ENCODE peak calls at places on chromosomes 11 and 22, in six cellular contexts. N, J, D, B, F and U are unnamed samples. For H3K4me1, the result is how much of the 10 kb centered on the place peaks cover.

GRCh38 chr11:45994421-45995341 is 72.2 kb downstream of the LARGE2 start:
- DNase-seq in N (no peak), J (peak), D (no peak), B (no peak), F (no peak), U (peak)

GRCh38 chr11:1751999-1752906 is 1.9 kb upstream of the IFITM10 start:
- DNase-seq in N (no peak), J (no peak), D (no peak), B (no peak), F (no peak), U (no peak)

GRCh38 chr22:36010913-36011312 is 17.7 kb downstream of the RBFOX2 start:
- DNase-seq in N (no peak), J (peak), D (no peak), B (no peak), F (no peak), U (no peak)

GRCh38 chr11:110874651-110875050 is 162.4 kb upstream of the ARHGAP20 start:
- DNase-seq in N (no peak), J (no peak), D (no peak), B (no peak), F (no peak), U (no peak)

GRCh38 chr11:110897035-110897434 is 184.8 kb upstream of the ARHGAP20 start:
- DNase-seq in N (no peak), J (peak), D (no peak), B (no peak), F (no peak), U (no peak)

GRCh38 chr11:102911758-102912481 is 37.1 kb upstream of the MMP12 start:
- DNase-seq in N (no peak), J (no peak), D (no peak), B (no peak), F (no peak), U (peak)

GRCh38 chr11:71459767-71460320 is 6.8 kb downstream of the NADSYN1 start:
- DNase-seq in N (no peak), J (no peak), D (no peak), B (no peak), F (no peak), U (no peak)

GRCh38 chr11:105007463-105007862 is 15.5 kb downstream of the CASP5 start:
- DNase-seq in N (no peak), J (no peak), D (no peak), B (no peak), F (no peak), U (no peak)

GRCh38 chr11:6599884-6600390 is 3.5 kb downstream of the RRP8 start:
- DNase-seq in N (no peak), J (no peak), D (no peak), B (no peak), F (no peak), U (peak)

GRCh38 chr22:47995718-47996117 is 1233.3 kb downstream of the TBC1D22A start:
- DNase-seq in N (no peak), J (no peak), D (no peak), B (no peak), F (no peak), U (no peak)

GRCh38 chr11:66706989-66707388 is 22.0 kb downstream of the SPTBN2 start:
- DNase-seq in N (no peak), J (no peak), D (no peak), B (no peak), F (no peak), U (no peak)

GRCh38 chr11:69707156-69707555 is 3.3 kb upstream of the FGF19 start:
- DNase-seq in N (peak), J (no peak), D (no peak), B (peak), F (no peak), U (peak)
- H3K4me3 ChIP-seq in N (no peak), J (no peak), D (no peak), B (no peak), F (no peak), U (no peak)

DNA sequence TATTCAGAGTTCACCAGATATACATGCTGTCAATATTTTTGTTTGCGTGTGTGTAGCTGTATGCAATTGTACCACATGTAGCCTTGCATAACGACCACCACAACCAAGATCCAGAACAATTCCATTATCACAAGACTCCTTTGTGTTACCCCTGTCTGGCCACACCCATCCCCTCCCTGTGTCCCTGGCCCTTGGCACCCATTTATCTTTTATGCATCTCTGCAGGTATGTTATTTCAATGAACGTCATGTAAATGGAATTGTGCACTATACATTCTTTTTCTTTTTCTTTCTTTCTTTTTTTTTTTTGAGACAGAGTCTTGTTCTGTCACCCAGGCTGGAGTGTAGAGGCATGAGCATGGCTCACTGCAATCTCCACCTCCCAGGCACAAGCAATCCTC is 9.7 kb upstream of the PAFAH1B2 start:
- DNase-seq in N (no peak), J (no peak), D (no peak), B (no peak), F (no peak), U (no peak)
- H3K4me1 ChIP-seq in N (under half), J (under half), D (under half), B (under half), F (under half), U (under half)

GRCh38 chr11:129374993-129375721 is 491 bp upstream of the BARX2 start:
- DNase-seq in N (peak), J (no peak), D (no peak), B (peak), F (no peak), U (peak)

GRCh38 chr11:129372609-129373488 is 2.8 kb upstream of the BARX2 start:
- DNase-seq in N (no peak), J (no peak), D (no peak), B (no peak), F (no peak), U (peak)

GRCh38 chr11:129373489-129373953 is 2.1 kb upstream of the BARX2 start:
- DNase-seq in N (no peak), J (no peak), D (no peak), B (no peak), F (no peak), U (no peak)

GRCh38 chr11:129375731-129376657 is at the start of gene BARX2:
- DNase-seq in N (peak), J (peak), D (no peak), B (peak), F (no peak), U (peak)

GRCh38 chr11:129374081-129374992 is 1.3 kb upstream of the BARX2 start:
- DNase-seq in N (peak), J (no peak), D (no peak), B (no peak), F (no peak), U (peak)
- TF ChIP-seq CTCF in N (no peak), J (no peak), D (no peak), B (no peak), F (no peak), U (peak)

GRCh38 chr11:122668562-122669090 is 13.1 kb downstream of the UBASH3B start:
- DNase-seq in N (no peak), J (peak), D (no peak), B (no peak), F (no peak), U (no peak)

GRCh38 chr11:122665882-122666281 is 10.4 kb downstream of the UBASH3B start:
- DNase-seq in N (no peak), J (peak), D (no peak), B (no peak), F (no peak), U (no peak)

GRCh38 chr11:122663764-122664163 is 8.2 kb downstream of the UBASH3B start:
- DNase-seq in N (no peak), J (no peak), D (no peak), B (no peak), F (no peak), U (no peak)

GRCh38 chr11:122664188-122664587 is 8.7 kb downstream of the UBASH3B start:
- DNase-seq in N (no peak), J (peak), D (no peak), B (no peak), F (no peak), U (no peak)

GRCh38 chr11:122666743-122667142 is 11.2 kb downstream of the UBASH3B start:
- DNase-seq in N (no peak), J (no peak), D (no peak), B (no peak), F (no peak), U (no peak)
- H3K4me3 ChIP-seq in N (no peak), J (no peak), D (no peak), B (no peak), F (no peak), U (no peak)

GRCh38 chr11:114256176-114256897 is 39.9 kb upstream of the NNMT start:
- DNase-seq in N (no peak), J (no peak), D (no peak), B (no peak), F (no peak), U (no peak)

GRCh38 chr11:114251797-114252327 is 44.3 kb upstream of the NNMT start:
- DNase-seq in N (no peak), J (no peak), D (no peak), B (no peak), F (no peak), U (peak)

GRCh38 chr11:114255289-114255688 is 40.9 kb upstream of the NNMT start:
- DNase-seq in N (no peak), J (no peak), D (no peak), B (no peak), F (no peak), U (no peak)

GRCh38 chr11:114254571-114255146 is 41.5 kb upstream of the NNMT start:
- DNase-seq in N (no peak), J (no peak), D (no peak), B (no peak), F (no peak), U (no peak)

DNA sequence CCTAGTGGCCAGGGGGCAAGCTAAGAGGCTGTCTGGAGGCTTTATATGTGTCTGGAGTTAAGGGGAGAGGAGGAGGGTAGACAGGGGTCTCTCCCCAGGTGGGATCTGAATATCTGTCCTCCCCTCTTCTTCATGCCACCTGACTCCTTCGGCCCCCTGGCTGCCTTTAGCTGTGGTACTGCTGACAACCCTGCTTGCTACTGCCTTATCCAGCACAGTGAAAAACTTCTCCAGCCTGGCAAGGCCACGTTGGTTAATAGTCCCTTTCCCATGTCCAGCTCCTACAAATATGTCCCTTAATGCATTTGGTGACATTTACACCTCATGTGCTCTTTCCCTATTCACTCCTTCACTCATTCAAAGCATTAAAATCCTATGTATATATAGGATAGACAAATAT is 42.4 kb upstream of the NNMT start:
- DNase-seq in N (no peak), J (no peak), D (no peak), B (no peak), F (no peak), U (no peak)
- H3K4me1 ChIP-seq in N (under half), J (under half), D (half or more), B (under half), F (under half), U (under half)

GRCh38 chr11:10352911-10353550 is 48.2 kb downstream of the ADM start:
- DNase-seq in N (no peak), J (no peak), D (no peak), B (no peak), F (no peak), U (no peak)
- TF ChIP-seq CTCF in N (no peak), J (no peak), D (no peak), B (no peak), F (no peak), U (no peak)

GRCh38 chr11:119856681-119857485 is 127.9 kb upstream of the NECTIN1 start:
- DNase-seq in N (no peak), J (no peak), D (no peak), B (no peak), F (no peak), U (no peak)

GRCh38 chr11:119853581-119854360 is 124.8 kb upstream of the NECTIN1 start:
- DNase-seq in N (no peak), J (no peak), D (no peak), B (no peak), F (no peak), U (no peak)

GRCh38 chr11:119855066-119855465 is 126.1 kb upstream of the NECTIN1 start:
- DNase-seq in N (no peak), J (no peak), D (no peak), B (no peak), F (no peak), U (no peak)

GRCh38 chr11:119852741-119853140 is 123.7 kb upstream of the NECTIN1 start:
- DNase-seq in N (no peak), J (no peak), D (no peak), B (no peak), F (no peak), U (no peak)

GRCh38 chr11:119854521-119854920 is 125.5 kb upstream of the NECTIN1 start:
- DNase-seq in N (peak), J (no peak), D (no peak), B (peak), F (no peak), U (no peak)
- H3K4me3 ChIP-seq in N (no peak), J (no peak), D (no peak), B (no peak), F (no peak), U (no peak)